ENCODE peak calls at places on chromosome 9, in ten cellular contexts. U, R, Z, J, K, V, E, G, N and P are unnamed samples.

GRCh38 chr9:88280816-88281382 is 107.3 kb upstream of the SPIN1 start:
- DNase-seq in R (peak), U (no peak), V (no peak), G (peak), Z (no peak), K (no peak), N (no peak), E (no peak), J (peak), P (no peak)

GRCh38 chr9:5999443-6000104 is 15.8 kb downstream of the RANBP6 start:
- DNase-seq in K (no peak), U (no peak), G (no peak), J (no peak), N (no peak), Z (no peak), R (no peak), E (no peak), V (no peak), P (no peak)

GRCh38 chr9:4741365-4742031 is 496 bp upstream of the AK3 start:
- DNase-seq in R (no peak), N (no peak), G (peak), J (no peak), K (no peak), Z (no peak), V (peak), E (no peak), U (no peak), P (peak)

GRCh38 chr9:116274293-116274692 is 120.7 kb downstream of the PAPPA start:
- DNase-seq in K (no peak), U (no peak), J (no peak), Z (no peak), G (no peak), E (no peak), N (no peak), R (peak), V (no peak), P (no peak)

GRCh38 chr9:97983524-97984187 is 515 bp downstream of the ANP32B start:
- DNase-seq in E (peak), R (peak), K (peak), G (peak), V (peak), N (peak), U (no peak), J (peak), Z (peak), P (peak)

GRCh38 chr9:13975628-13976250 is 338.2 kb downstream of the NFIB start:
- DNase-seq in N (no peak), K (no peak), V (no peak), G (no peak), Z (no peak), J (no peak), E (no peak), R (peak), U (no peak), P (no peak)

GRCh38 chr9:119370816-119371215 is 1.6 kb upstream of the BRINP1 start:
- DNase-seq in N (no peak), J (no peak), E (no peak), K (no peak), Z (no peak), U (no peak), G (peak), V (peak), R (peak), P (no peak)

GRCh38 chr9:132351404-132352050 is 3.3 kb downstream of the SETX start:
- DNase-seq in V (no peak), N (no peak), U (no peak), Z (no peak), G (no peak), K (no peak), E (no peak), J (no peak), R (no peak), P (peak)

GRCh38 chr9:136013116-136013515 is 51.9 kb upstream of the UBAC1 start:
- DNase-seq in R (no peak), Z (no peak), K (no peak), G (no peak), U (no peak), N (no peak), J (no peak), V (no peak), E (no peak), P (no peak)

GRCh38 chr9:76537150-76537646 is 78.2 kb downstream of the GCNT1 start:
- DNase-seq in J (no peak), U (no peak), E (no peak), R (no peak), N (no peak), K (no peak), Z (no peak), G (no peak), V (no peak), P (no peak)

GRCh38 chr9:19208653-19209052 is 21.8 kb upstream of the DENND4C start:
- DNase-seq in V (no peak), U (no peak), N (no peak), E (no peak), G (no peak), J (no peak), K (no peak), R (no peak), Z (no peak), P (no peak)